ENCODE peak calls at places on chromosomes 4 and X, in five cellular contexts. One of them, this sample, is unnamed.

GRCh38 chr4:7150083-7150635 is 42.2 kb upstream of the SORCS2 start:
- DNase-seq in IMR-90: no peak
- DNase-seq in cardiac muscle cell: no peak
- DNase-seq in BE2C: no peak
- DNase-seq in heart right ventricle: no peak
- DNase-seq in this sample: no peak

GRCh38 chr4:2937986-2938385 is 25.2 kb downstream of the NOP14 start:
- DNase-seq in IMR-90: no peak
- DNase-seq in BE2C: no peak
- DNase-seq in cardiac muscle cell: no peak
- DNase-seq in heart right ventricle: no peak
- DNase-seq in this sample: no peak

GRCh38 chrX:16851421-16851820 is 18.7 kb downstream of the RBBP7 start:
- DNase-seq in cardiac muscle cell: no peak
- DNase-seq in heart right ventricle: no peak
- DNase-seq in IMR-90: peak
- DNase-seq in BE2C: no peak
- DNase-seq in this sample: peak

GRCh38 chr4:20354120-20354519 is 102.4 kb downstream of the SLIT2 start:
- DNase-seq in cardiac muscle cell: peak
- DNase-seq in heart right ventricle: no peak
- DNase-seq in BE2C: no peak
- DNase-seq in IMR-90: no peak
- DNase-seq in this sample: no peak

GRCh38 chr4:141003193-141003592 is 130.1 kb downstream of the RNF150 start:
- DNase-seq in BE2C: no peak
- DNase-seq in cardiac muscle cell: no peak
- DNase-seq in IMR-90: no peak
- DNase-seq in heart right ventricle: no peak
- DNase-seq in this sample: no peak

GRCh38 chr4:56197387-56197786 is 189.9 kb downstream of the AASDH start:
- DNase-seq in BE2C: no peak
- DNase-seq in IMR-90: no peak
- DNase-seq in cardiac muscle cell: no peak
- DNase-seq in heart right ventricle: no peak
- DNase-seq in this sample: no peak

GRCh38 chrX:130343411-130343810 is 3.7 kb downstream of the SLC25A14 start:
- DNase-seq in BE2C: no peak
- DNase-seq in IMR-90: peak
- DNase-seq in cardiac muscle cell: no peak
- DNase-seq in heart right ventricle: no peak
- DNase-seq in this sample: no peak

GRCh38 chr4:70705856-70706461 is 15.8 kb upstream of the RUFY3 start:
- DNase-seq in BE2C: no peak
- DNase-seq in heart right ventricle: no peak
- DNase-seq in IMR-90: peak
- DNase-seq in cardiac muscle cell: no peak
- DNase-seq in this sample: no peak

GRCh38 chr4:121308328-121308663 is 72.5 kb downstream of the QRFPR start:
- DNase-seq in cardiac muscle cell: no peak
- DNase-seq in BE2C: no peak
- DNase-seq in heart right ventricle: no peak
- DNase-seq in IMR-90: no peak
- DNase-seq in this sample: peak

GRCh38 chr4:82951196-82951595 is 50.7 kb downstream of the THAP9 start:
- DNase-seq in BE2C: no peak
- DNase-seq in cardiac muscle cell: no peak
- DNase-seq in IMR-90: peak
- DNase-seq in heart right ventricle: no peak
- DNase-seq in this sample: no peak

GRCh38 chr4:174402470-174403176 is 118.9 kb downstream of the CEP44 start:
- DNase-seq in cardiac muscle cell: no peak
- DNase-seq in BE2C: no peak
- DNase-seq in heart right ventricle: no peak
- DNase-seq in IMR-90: no peak
- DNase-seq in this sample: no peak

GRCh38 chrX:38678217-38678616 is 116.9 kb downstream of the TSPAN7 start:
- DNase-seq in heart right ventricle: no peak
- DNase-seq in IMR-90: no peak
- DNase-seq in cardiac muscle cell: no peak
- DNase-seq in BE2C: no peak
- DNase-seq in this sample: peak

GRCh38 chr4:87521757-87522374 is 7.3 kb downstream of the SPARCL1 start:
- DNase-seq in IMR-90: peak
- DNase-seq in BE2C: no peak
- DNase-seq in heart right ventricle: no peak
- DNase-seq in cardiac muscle cell: no peak
- DNase-seq in this sample: peak

GRCh38 chr4:26568446-26568994 is 15.4 kb upstream of the TBC1D19 start:
- DNase-seq in cardiac muscle cell: no peak
- DNase-seq in BE2C: no peak
- DNase-seq in IMR-90: peak
- DNase-seq in heart right ventricle: no peak
- DNase-seq in this sample: peak

GRCh38 chr4:57270350-57270749 is 160.2 kb upstream of the IGFBP7 start:
- DNase-seq in IMR-90: no peak
- DNase-seq in BE2C: no peak
- DNase-seq in cardiac muscle cell: peak
- DNase-seq in heart right ventricle: peak
- DNase-seq in this sample: no peak

GRCh38 chr4:52861879-52862604 is at the start of gene RASL11B:
- DNase-seq in cardiac muscle cell: peak
- DNase-seq in heart right ventricle: peak
- DNase-seq in BE2C: peak
- DNase-seq in IMR-90: peak
- DNase-seq in this sample: peak

GRCh38 chr4:66567551-66567950 is 897.3 kb upstream of the EPHA5 start:
- DNase-seq in BE2C: no peak
- DNase-seq in heart right ventricle: no peak
- DNase-seq in IMR-90: no peak
- DNase-seq in cardiac muscle cell: no peak
- DNase-seq in this sample: no peak

GRCh38 chr4:155787113-155787710 is 28.4 kb downstream of the GUCY1B1 start:
- DNase-seq in IMR-90: peak
- DNase-seq in BE2C: peak
- DNase-seq in cardiac muscle cell: peak
- DNase-seq in heart right ventricle: no peak
- DNase-seq in this sample: peak

GRCh38 chrX:10071451-10072163 is 85.2 kb upstream of the CLCN4 start:
- DNase-seq in BE2C: no peak
- DNase-seq in heart right ventricle: no peak
- DNase-seq in IMR-90: no peak
- DNase-seq in cardiac muscle cell: no peak
- DNase-seq in this sample: no peak

GRCh38 chr4:53531695-53532224 is 59.5 kb downstream of the LNX1 start:
- DNase-seq in BE2C: no peak
- DNase-seq in IMR-90: peak
- DNase-seq in cardiac muscle cell: no peak
- DNase-seq in heart right ventricle: no peak
- DNase-seq in this sample: peak

GRCh38 chr4:18536420-18536819 is 514.9 kb upstream of the LCORL start:
- DNase-seq in heart right ventricle: no peak
- DNase-seq in BE2C: no peak
- DNase-seq in IMR-90: no peak
- DNase-seq in cardiac muscle cell: no peak
- DNase-seq in this sample: no peak
- TF ChIP-seq CTCF in heart right ventricle: no peak
- TF ChIP-seq CTCF in BE2C: peak
- TF ChIP-seq CTCF in IMR-90: no peak
- TF ChIP-seq CTCF in cardiac muscle cell: no peak
- TF ChIP-seq CTCF in this sample: no peak

GRCh38 chrX:119389854-119390501 is 9.2 kb upstream of the SLC25A43 start:
- DNase-seq in heart right ventricle: no peak
- DNase-seq in BE2C: no peak
- DNase-seq in cardiac muscle cell: no peak
- DNase-seq in IMR-90: no peak
- DNase-seq in this sample: peak
- TF ChIP-seq CTCF in heart right ventricle: no peak
- TF ChIP-seq CTCF in BE2C: no peak
- TF ChIP-seq CTCF in cardiac muscle cell: no peak
- TF ChIP-seq CTCF in IMR-90: no peak
- TF ChIP-seq CTCF in this sample: no peak

GRCh38 chrX:115147220-115147619 is 42.0 kb upstream of the RBMXL3 start:
- DNase-seq in IMR-90: peak
- DNase-seq in BE2C: no peak
- DNase-seq in cardiac muscle cell: no peak
- DNase-seq in heart right ventricle: no peak
- DNase-seq in this sample: peak
- TF ChIP-seq CTCF in IMR-90: peak
- TF ChIP-seq CTCF in BE2C: peak
- TF ChIP-seq CTCF in cardiac muscle cell: peak
- TF ChIP-seq CTCF in heart right ventricle: no peak
- TF ChIP-seq CTCF in this sample: peak

DNA sequence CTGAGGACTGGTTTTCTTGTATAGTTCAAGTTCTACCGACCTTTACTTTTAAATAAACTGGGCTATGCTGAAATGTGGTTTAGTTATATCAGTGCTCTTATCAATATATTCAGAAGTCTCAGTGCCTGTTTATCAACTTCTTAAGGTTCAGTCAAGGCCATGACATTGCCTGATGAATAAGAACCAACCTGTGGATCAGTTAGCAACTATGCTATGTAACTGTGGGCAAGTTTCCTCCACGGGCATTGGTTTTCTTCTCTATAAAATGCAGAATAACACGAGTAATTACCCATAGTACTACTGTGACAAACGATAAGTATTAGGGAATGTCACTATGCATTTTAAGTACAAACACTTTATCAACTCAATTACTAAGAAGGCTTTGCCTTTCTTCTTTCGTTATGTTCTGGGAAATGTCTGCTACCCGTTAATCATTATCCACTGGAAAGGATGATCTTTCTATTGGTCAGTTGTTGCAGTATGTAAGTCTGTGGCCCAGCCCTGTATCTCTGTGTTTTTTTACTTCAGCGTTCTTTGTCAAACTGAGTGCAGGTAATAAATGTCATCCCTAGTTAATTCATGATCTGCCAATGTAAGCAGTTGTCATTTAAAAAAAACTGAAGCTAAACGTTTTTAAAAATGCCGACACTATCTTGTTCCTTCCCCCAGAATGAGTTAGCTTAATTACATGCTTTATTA is 181.8 kb downstream of the PCDH7 start:
- DNase-seq in IMR-90: no peak
- DNase-seq in cardiac muscle cell: no peak
- DNase-seq in heart right ventricle: no peak
- DNase-seq in BE2C: no peak
- DNase-seq in this sample: peak
- TF ChIP-seq CTCF in IMR-90: no peak
- TF ChIP-seq CTCF in cardiac muscle cell: no peak
- TF ChIP-seq CTCF in heart right ventricle: no peak
- TF ChIP-seq CTCF in BE2C: no peak
- TF ChIP-seq CTCF in this sample: no peak

DNA sequence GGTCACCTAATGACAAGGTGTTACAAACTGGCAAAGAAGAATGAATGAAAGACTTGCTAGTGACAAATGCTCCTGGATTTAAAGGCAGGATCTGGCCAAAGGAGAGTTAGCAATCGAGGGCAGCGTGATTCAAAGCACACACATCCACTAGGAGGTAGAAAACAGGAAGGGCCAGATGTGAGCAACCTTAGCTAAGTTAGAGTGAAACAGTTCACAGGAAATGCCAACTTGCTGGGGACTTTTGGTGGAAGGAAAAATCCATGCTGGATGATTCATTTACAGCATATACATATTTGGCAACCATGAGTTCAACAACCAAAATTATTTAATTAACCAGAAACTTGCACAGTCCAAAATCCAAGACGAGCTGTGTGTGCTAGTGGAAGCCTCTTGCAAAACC is 276.9 kb downstream of the PTTG2 start:
- DNase-seq in heart right ventricle: no peak
- DNase-seq in cardiac muscle cell: no peak
- DNase-seq in BE2C: no peak
- DNase-seq in IMR-90: peak
- DNase-seq in this sample: peak
- TF ChIP-seq CTCF in heart right ventricle: no peak
- TF ChIP-seq CTCF in cardiac muscle cell: peak
- TF ChIP-seq CTCF in BE2C: no peak
- TF ChIP-seq CTCF in IMR-90: no peak
- TF ChIP-seq CTCF in this sample: no peak

This sample was measured in fibroblast of villous mesenchyme.